ENCODE peak calls at places on chromosomes 12 and 14, in nine cellular contexts. One of them, this sample, is unnamed.

GRCh38 chr12:96907681-96908163 is 665 bp downstream of the NEDD1 start:
- DNase-seq in hypothalamus: peak
- DNase-seq in T-cell: no peak
- DNase-seq in HT1080: peak
- DNase-seq in H4: no peak
- DNase-seq in activated gamma-delta T cell treated with Interleukin-2 at 50 U/mL for 16 hours: peak
- DNase-seq in NCI-H2029: no peak
- DNase-seq in A549: peak
- DNase-seq in hippocampal formation: no peak
- DNase-seq in this sample: peak

GRCh38 chr12:102043928-102044327 is 17.9 kb downstream of the WASHC3 start:
- DNase-seq in hippocampal formation: no peak
- DNase-seq in hypothalamus: no peak
- DNase-seq in NCI-H2029: no peak
- DNase-seq in HT1080: no peak
- DNase-seq in T-cell: no peak
- DNase-seq in A549: no peak
- DNase-seq in H4: no peak
- DNase-seq in activated gamma-delta T cell treated with Interleukin-2 at 50 U/mL for 16 hours: no peak
- DNase-seq in this sample: no peak

GRCh38 chr12:97756066-97756701 is 293.6 kb downstream of the RMST start:
- DNase-seq in hypothalamus: no peak
- DNase-seq in A549: no peak
- DNase-seq in activated gamma-delta T cell treated with Interleukin-2 at 50 U/mL for 16 hours: no peak
- DNase-seq in HT1080: no peak
- DNase-seq in H4: no peak
- DNase-seq in NCI-H2029: no peak
- DNase-seq in hippocampal formation: peak
- DNase-seq in T-cell: no peak
- DNase-seq in this sample: no peak

GRCh38 chr14:93464271-93464670 is 33.5 kb downstream of the UNC79 start:
- DNase-seq in activated gamma-delta T cell treated with Interleukin-2 at 50 U/mL for 16 hours: no peak
- DNase-seq in hypothalamus: no peak
- DNase-seq in A549: no peak
- DNase-seq in NCI-H2029: no peak
- DNase-seq in T-cell: no peak
- DNase-seq in HT1080: no peak
- DNase-seq in H4: no peak
- DNase-seq in hippocampal formation: no peak
- DNase-seq in this sample: no peak

GRCh38 chr12:67592228-67593011 is 56.1 kb upstream of the DYRK2 start:
- DNase-seq in hippocampal formation: no peak
- DNase-seq in HT1080: peak
- DNase-seq in activated gamma-delta T cell treated with Interleukin-2 at 50 U/mL for 16 hours: no peak
- DNase-seq in hypothalamus: no peak
- DNase-seq in T-cell: no peak
- DNase-seq in NCI-H2029: peak
- DNase-seq in A549: peak
- DNase-seq in H4: peak
- DNase-seq in this sample: peak

GRCh38 chr14:31992051-31992450 is 85.1 kb upstream of the ARHGAP5 start:
- DNase-seq in A549: peak
- DNase-seq in activated gamma-delta T cell treated with Interleukin-2 at 50 U/mL for 16 hours: no peak
- DNase-seq in HT1080: peak
- DNase-seq in H4: peak
- DNase-seq in hypothalamus: no peak
- DNase-seq in T-cell: no peak
- DNase-seq in hippocampal formation: no peak
- DNase-seq in NCI-H2029: no peak
- DNase-seq in this sample: peak

GRCh38 chr14:103738706-103739451 is 23.3 kb downstream of the ZFYVE21 start:
- DNase-seq in T-cell: no peak
- DNase-seq in hypothalamus: no peak
- DNase-seq in A549: no peak
- DNase-seq in H4: no peak
- DNase-seq in activated gamma-delta T cell treated with Interleukin-2 at 50 U/mL for 16 hours: no peak
- DNase-seq in HT1080: no peak
- DNase-seq in hippocampal formation: no peak
- DNase-seq in NCI-H2029: no peak
- DNase-seq in this sample: no peak

GRCh38 chr12:56644654-56645053 is 1.1 kb downstream of the ATP5F1B start:
- DNase-seq in T-cell: no peak
- DNase-seq in HT1080: no peak
- DNase-seq in hippocampal formation: no peak
- DNase-seq in H4: no peak
- DNase-seq in NCI-H2029: no peak
- DNase-seq in hypothalamus: no peak
- DNase-seq in A549: no peak
- DNase-seq in activated gamma-delta T cell treated with Interleukin-2 at 50 U/mL for 16 hours: no peak
- DNase-seq in this sample: no peak

GRCh38 chr12:116202433-116202832 is 75.1 kb downstream of the MED13L start:
- DNase-seq in T-cell: no peak
- DNase-seq in A549: no peak
- DNase-seq in NCI-H2029: no peak
- DNase-seq in HT1080: no peak
- DNase-seq in H4: no peak
- DNase-seq in activated gamma-delta T cell treated with Interleukin-2 at 50 U/mL for 16 hours: no peak
- DNase-seq in hypothalamus: no peak
- DNase-seq in hippocampal formation: no peak
- DNase-seq in this sample: no peak

GRCh38 chr12:6052940-6053329 is 71.5 kb downstream of the VWF start:
- DNase-seq in hippocampal formation: no peak
- DNase-seq in A549: no peak
- DNase-seq in T-cell: no peak
- DNase-seq in HT1080: peak
- DNase-seq in NCI-H2029: no peak
- DNase-seq in activated gamma-delta T cell treated with Interleukin-2 at 50 U/mL for 16 hours: no peak
- DNase-seq in H4: no peak
- DNase-seq in hypothalamus: no peak
- DNase-seq in this sample: no peak

GRCh38 chr12:65313704-65314317 is 35.3 kb downstream of the MSRB3 start:
- DNase-seq in T-cell: no peak
- DNase-seq in HT1080: peak
- DNase-seq in hypothalamus: no peak
- DNase-seq in activated gamma-delta T cell treated with Interleukin-2 at 50 U/mL for 16 hours: no peak
- DNase-seq in H4: peak
- DNase-seq in hippocampal formation: peak
- DNase-seq in A549: peak
- DNase-seq in NCI-H2029: no peak
- DNase-seq in this sample: peak